ENCODE peak calls at places on chromosomes 1 and 21, in eight cellular contexts. A is HL-60, J is cardiac muscle cell, S is IMR-90, X is NB4, Z is SK-N-SH, F is transverse colon, I is heart right ventricle. G is an unnamed sample.

GRCh38 chr1:2206813-2207488 is 12.4 kb upstream of the FAAP20 start:
- DNase-seq in A (no peak), J (no peak), S (no peak), X (no peak), Z (no peak), F (no peak), I (peak; percentile 36), G (no peak)

GRCh38 chr1:39525366-39526165 is 34.1 kb downstream of the BMP8A start:
- DNase-seq in A (no peak), J (peak; percentile 45), S (no peak), X (peak; percentile 80), Z (no peak), F (peak; percentile 68), I (peak; percentile 32), G (no peak)

GRCh38 chr1:183032122-183032921 is 9.1 kb downstream of the LAMC1 start:
- DNase-seq in A (no peak), J (no peak), S (no peak), X (peak; percentile 31), Z (no peak), F (no peak), I (no peak), G (no peak)

GRCh38 chr1:198157847-198158765 is 1.3 kb downstream of the NEK7 start:
- DNase-seq in A (peak; percentile 55), J (no peak), S (peak; percentile 57), X (peak; percentile 74), Z (peak; percentile 20), F (peak; percentile 14), I (no peak), G (peak; percentile 46)

GRCh38 chr1:202501281-202501680 is 152.8 kb downstream of the PPP1R12B start:
- DNase-seq in A (no peak), J (no peak), S (peak; percentile 48), X (peak; percentile 44), Z (peak; percentile 7), F (no peak), I (no peak), G (peak; percentile 69)

GRCh38 chr1:17184161-17184665 is 20.7 kb upstream of the PADI1 start:
- DNase-seq in A (no peak), J (no peak), S (no peak), X (no peak), Z (no peak), F (no peak), I (no peak), G (no peak)

GRCh38 chr1:99986656-99987225 is 16.9 kb downstream of the SLC35A3 start:
- DNase-seq in A (no peak), J (no peak), S (no peak), X (no peak), Z (no peak), F (peak; percentile 41), I (no peak), G (peak; percentile 40)

GRCh38 chr21:26587621-26588260 is 14.7 kb upstream of the CYYR1 start:
- DNase-seq in A (no peak), J (no peak), S (peak; percentile 44), X (peak; percentile 5), Z (peak; percentile 47), F (no peak), I (no peak), G (peak; percentile 90)

GRCh38 chr1:170685166-170685565 is 21.2 kb downstream of the PRRX1 start:
- DNase-seq in A (no peak), J (no peak), S (peak; percentile 94), X (no peak), Z (no peak), F (no peak), I (no peak), G (peak; percentile 68)

GRCh38 chr1:155145491-155145890 is 5.2 kb upstream of the DPM3 start:
- DNase-seq in A (no peak), J (no peak), S (no peak), X (no peak), Z (no peak), F (no peak), I (no peak), G (no peak)

GRCh38 chr1:52323731-52324130 is 42.3 kb downstream of the CC2D1B start:
- DNase-seq in A (no peak), J (no peak), S (no peak), X (no peak), Z (no peak), F (no peak), I (no peak), G (no peak)

GRCh38 chr1:81114191-81114590 is 686.5 kb upstream of the ADGRL2 start:
- DNase-seq in A (no peak), J (no peak), S (no peak), X (no peak), Z (no peak), F (no peak), I (no peak), G (peak; percentile 16)

GRCh38 chr1:180627411-180627810 is 4.4 kb upstream of the XPR1 start:
- DNase-seq in A (no peak), J (no peak), S (peak; percentile 63), X (no peak), Z (no peak), F (no peak), I (no peak), G (peak; percentile 45)

GRCh38 chr1:193060938-193061337 is 1.5 kb downstream of the RO60 start:
- DNase-seq in A (peak; percentile 42), J (no peak), S (peak; percentile 22), X (peak; percentile 58), Z (peak; percentile 19), F (no peak), I (no peak), G (peak; percentile 26)

GRCh38 chr1:233627823-233628222 is 13.9 kb downstream of the KCNK1 start:
- DNase-seq in A (no peak), J (no peak), S (no peak), X (no peak), Z (no peak), F (no peak), I (no peak), G (no peak)

GRCh38 chr1:68495532-68495931 is 1.4 kb downstream of the DEPDC1 start:
- DNase-seq in A (no peak), J (no peak), S (no peak), X (no peak), Z (peak; percentile 14), F (no peak), I (no peak), G (no peak)

GRCh38 chr21:42189860-42190491 is 29.0 kb upstream of the ABCG1 start:
- DNase-seq in A (no peak), J (no peak), S (no peak), X (no peak), Z (no peak), F (no peak), I (no peak), G (no peak)

DNA sequence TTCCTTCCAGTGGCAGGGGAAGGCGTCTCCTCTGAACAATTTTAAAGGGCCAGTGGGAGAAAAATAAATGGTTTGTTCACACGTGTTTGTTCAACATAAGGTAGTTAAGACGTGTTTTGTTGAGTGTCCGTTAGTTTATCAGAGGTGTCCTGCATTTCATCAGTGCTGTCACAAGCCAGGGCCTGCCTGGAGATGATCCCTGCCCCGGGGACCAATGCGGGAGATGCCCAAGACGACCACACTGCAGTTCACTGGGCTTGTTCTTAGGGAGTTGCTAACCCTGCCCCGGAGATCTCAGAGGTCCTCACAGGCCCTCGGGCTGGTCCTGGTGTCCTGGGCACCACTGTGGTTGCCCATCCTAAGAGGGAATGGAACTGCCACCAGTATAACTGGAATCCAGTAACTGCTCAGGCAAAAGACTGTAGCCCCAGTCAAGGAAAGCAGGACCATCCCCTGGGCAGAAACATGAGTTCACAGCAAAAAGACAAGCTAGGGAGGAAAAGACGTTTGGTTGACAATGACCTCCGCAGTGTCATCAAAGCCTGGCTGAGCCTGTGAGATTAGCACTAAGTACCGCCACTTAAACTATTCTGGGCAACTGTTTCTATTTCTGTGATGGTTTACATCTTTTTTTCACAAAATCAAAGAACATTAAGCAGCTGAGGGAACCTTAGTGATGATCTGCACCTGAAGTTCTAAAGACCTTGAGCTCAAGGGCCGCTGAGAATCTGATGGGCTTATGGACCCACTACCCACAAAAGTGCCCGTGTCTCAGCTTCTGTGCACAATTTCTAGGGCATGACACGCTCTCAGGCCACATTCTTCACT is 44.9 kb upstream of the LIN9 start:
- DNase-seq in A (no peak), J (peak; percentile 52), S (no peak), X (no peak), Z (no peak), F (no peak), I (no peak), G (no peak)
- TF ChIP-seq CTCF in A (no peak), J (no peak), S (no peak), X (no peak), Z (no peak), F (no peak), I (no peak), G (no peak)

GRCh38 chr1:206002160-206002559 is 1.0 kb downstream of the RAB7B start:
- DNase-seq in A (no peak), J (no peak), S (no peak), X (no peak), Z (no peak), F (no peak), I (no peak), G (no peak)

GRCh38 chr1:205998457-205999241 is 4.5 kb downstream of the RAB7B start:
- DNase-seq in A (no peak), J (peak; percentile 89), S (no peak), X (no peak), Z (no peak), F (no peak), I (peak; percentile 38), G (no peak)

GRCh38 chr1:206002833-206003532 is at the start of gene RAB7B:
- DNase-seq in A (no peak), J (peak; percentile 35), S (peak; percentile 76), X (no peak), Z (no peak), F (peak; percentile 43), I (peak; percentile 53), G (peak; percentile 80)

GRCh38 chr1:206000641-206001339 is 2.4 kb downstream of the RAB7B start:
- DNase-seq in A (no peak), J (no peak), S (peak; percentile 43), X (peak; percentile 27), Z (no peak), F (no peak), I (no peak), G (peak; percentile 42)

DNA sequence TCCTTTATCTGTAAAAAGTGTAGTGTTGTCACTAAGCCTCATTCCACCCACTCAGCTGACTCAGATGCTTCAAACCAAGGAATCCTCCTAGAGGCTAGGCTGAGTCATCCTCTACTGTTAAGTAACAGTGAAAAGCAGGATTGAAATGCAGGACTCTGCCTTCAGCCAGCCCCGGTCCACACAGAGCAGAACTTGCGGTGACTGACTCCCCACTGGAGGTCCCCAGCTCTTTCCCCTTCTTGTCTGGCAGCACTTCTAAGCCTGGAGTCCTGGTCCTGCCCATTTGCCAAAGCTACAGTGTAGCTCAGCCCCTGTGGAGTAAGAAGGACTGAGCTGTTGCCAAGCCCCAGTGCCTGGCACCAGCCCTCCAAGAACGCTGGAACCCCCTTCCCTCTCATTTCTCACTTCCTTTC is 1.7 kb downstream of the RAB7B start:
- DNase-seq in A (peak; percentile 83), J (no peak), S (peak; percentile 97), X (peak; percentile 94), Z (no peak), F (no peak), I (no peak), G (peak; percentile 95)
- H3K4me3 ChIP-seq in A (peak overlapping the region; percentile 47), J (no peak overlapping the region), S (no peak overlapping the region), X (peak overlapping the region; percentile 56), Z (no peak overlapping the region), F (no peak overlapping the region), I (peak overlapping the region; percentile 48), G (peak overlapping the region; percentile 70)

GRCh38 chr1:95953005-95953404 is 719.0 kb downstream of the RWDD3 start:
- DNase-seq in A (peak; percentile 2), J (peak; percentile 55), S (peak; percentile 1), X (no peak), Z (peak; percentile 27), F (no peak), I (no peak), G (peak; percentile 11)
- TF ChIP-seq CTCF in A (no peak), J (peak; percentile 29), S (peak; percentile 10), X (no peak), Z (no peak), F (no peak), I (peak; percentile 21), G (peak; percentile 3)

GRCh38 chr1:116379057-116379630 is 6.1 kb downstream of the ATP1A1 start:
- DNase-seq in A (no peak), J (no peak), S (peak; percentile 14), X (no peak), Z (no peak), F (no peak), I (no peak), G (no peak)
- H3K4me3 ChIP-seq in A (no peak overlapping the region), J (peak overlapping the region; percentile 12), S (no peak overlapping the region), X (no peak overlapping the region), Z (no peak overlapping the region), F (no peak overlapping the region), I (no peak overlapping the region), G (no peak overlapping the region)